ENCODE peak calls at places on chromosomes 4 and X, in five cellular contexts. A is lower leg skin, N is ELR, C is H7, B is NAMALWA. D is an unnamed sample.

GRCh38 chr4:108486046-108486445 is 134.3 kb upstream of the RPL34 start:
- DNase-seq in A (no peak), N (peak), C (no peak), B (no peak), D (no peak)

GRCh38 chr4:47274931-47275330 is 188.6 kb downstream of the COMMD8 start:
- DNase-seq in A (no peak), N (no peak), C (no peak), B (no peak), D (no peak)

GRCh38 chr4:146095091-146095690 is 80.3 kb upstream of the LSM6 start:
- DNase-seq in A (no peak), N (peak), C (peak), B (peak), D (peak)

GRCh38 chrX:9997524-9997923 is 30.4 kb downstream of the CLDN34 start:
- DNase-seq in A (no peak), N (no peak), C (no peak), B (no peak), D (no peak)

GRCh38 chrX:108735087-108735679 is 1.2 kb downstream of the IRS4 start:
- DNase-seq in A (no peak), N (no peak), C (peak), B (no peak), D (no peak)

GRCh38 chr4:138241281-138242075 is 671 bp downstream of the SLC7A11 start:
- DNase-seq in A (no peak), N (peak), C (no peak), B (peak), D (no peak)

GRCh38 chr4:187073820-187074219 is 350.2 kb upstream of the FAT1 start:
- DNase-seq in A (no peak), N (no peak), C (no peak), B (no peak), D (no peak)

GRCh38 chrX:154412468-154412867 is 1.1 kb downstream of the TAFAZZIN start:
- DNase-seq in A (no peak), N (peak), C (no peak), B (peak), D (no peak)

GRCh38 chr4:34953145-34953799 is 1291.0 kb downstream of the ARAP2 start:
- DNase-seq in A (no peak), N (peak), C (no peak), B (peak), D (peak)

GRCh38 chr4:76803522-76803921 is 94.4 kb downstream of the SOWAHB start:
- DNase-seq in A (no peak), N (peak), C (no peak), B (no peak), D (peak)

GRCh38 chr4:102139932-102140331 is 205.3 kb downstream of the SLC39A8 start:
- DNase-seq in A (no peak), N (no peak), C (no peak), B (no peak), D (no peak)

GRCh38 chr4:2829321-2829932 is 14.2 kb upstream of the ADD1 start:
- DNase-seq in A (peak), N (no peak), C (peak), B (no peak), D (no peak)

GRCh38 chrX:83535417-83536244 is 27.5 kb downstream of the POU3F4 start:
- DNase-seq in A (no peak), N (no peak), C (no peak), B (peak), D (no peak)

GRCh38 chr4:37872310-37872988 is 18.4 kb upstream of the TBC1D1 start:
- DNase-seq in A (no peak), N (no peak), C (no peak), B (no peak), D (no peak)

GRCh38 chrX:126551306-126551705 is 1.3 kb downstream of the DCAF12L1 start:
- DNase-seq in A (no peak), N (no peak), C (peak), B (no peak), D (no peak)

GRCh38 chr4:102663073-102663472 is 97.7 kb downstream of the MANBA start:
- DNase-seq in A (no peak), N (peak), C (no peak), B (no peak), D (peak)

GRCh38 chrX:50567636-50568035 is 97.0 kb upstream of the DGKK start:
- DNase-seq in A (no peak), N (no peak), C (no peak), B (no peak), D (no peak)

GRCh38 chr4:128306992-128307581 is 19.5 kb upstream of the PGRMC2 start:
- DNase-seq in A (no peak), N (no peak), C (no peak), B (peak), D (no peak)

GRCh38 chr4:69689530-69690111 is 36.6 kb upstream of the UGT2A1 start:
- DNase-seq in A (no peak), N (peak), C (peak), B (peak), D (peak)

GRCh38 chrX:54675762-54676161 is 122.3 kb downstream of the ITIH6 start:
- DNase-seq in A (no peak), N (no peak), C (no peak), B (no peak), D (no peak)

GRCh38 chr4:20839957-20840356 is 139.7 kb downstream of the PACRGL start:
- DNase-seq in A (no peak), N (peak), C (no peak), B (no peak), D (peak)

GRCh38 chrX:48487362-48487785 is 11.4 kb downstream of the FTSJ1 start:
- DNase-seq in A (no peak), N (peak), C (no peak), B (no peak), D (peak)

GRCh38 chr4:101393256-101393655 is 45.9 kb upstream of the PPP3CA start:
- DNase-seq in A (no peak), N (peak), C (no peak), B (no peak), D (peak)

GRCh38 chr4:108834787-108835384 is 72.0 kb upstream of the ETNPPL start:
- DNase-seq in A (no peak), N (peak), C (no peak), B (peak), D (peak)

GRCh38 chr4:140088317-140088967 is 65.5 kb downstream of the MAML3 start:
- DNase-seq in A (no peak), N (no peak), C (no peak), B (no peak), D (no peak)

GRCh38 chrX:155263854-155264628 is at the start of gene RAB39B:
- DNase-seq in A (peak), N (peak), C (peak), B (no peak), D (peak)

GRCh38 chr4:152244659-152245058 is 291.2 kb downstream of the FBXW7 start:
- DNase-seq in A (no peak), N (no peak), C (no peak), B (no peak), D (no peak)

GRCh38 chr4:4627111-4627510 is 85.3 kb upstream of the STX18 start:
- DNase-seq in A (no peak), N (no peak), C (peak), B (no peak), D (no peak)

GRCh38 chr4:157358851-157359250 is 138.3 kb downstream of the GRIA2 start:
- DNase-seq in A (no peak), N (no peak), C (no peak), B (no peak), D (no peak)

GRCh38 chr4:168610911-168611530 is 114.2 kb downstream of the PALLD start:
- DNase-seq in A (no peak), N (peak), C (no peak), B (no peak), D (no peak)

GRCh38 chr4:8674311-8674885 is 81.8 kb downstream of the CPZ start:
- DNase-seq in A (no peak), N (no peak), C (peak), B (no peak), D (no peak)

GRCh38 chrX:63418211-63418610 is 67.1 kb upstream of the SPIN4 start:
- DNase-seq in A (no peak), N (no peak), C (no peak), B (no peak), D (no peak)

GRCh38 chrX:150211988-150212387 is 151.1 kb upstream of the MAMLD1 start:
- DNase-seq in A (no peak), N (peak), C (no peak), B (no peak), D (no peak)

GRCh38 chrX:4735299-4735698 is 1021.9 kb upstream of the PRKX start:
- DNase-seq in A (no peak), N (no peak), C (no peak), B (no peak), D (no peak)

D was measured in HFF-Myc.